ENCODE peak calls at places on chromosomes 7 and 10, in seven cellular contexts. J is GM12865, Q is heart left ventricle, G is fibroblast of pulmonary artery, I is pancreas, V is IMR-90, M is esophagus squamous epithelium. K is an unnamed sample.

GRCh38 chr10:85532821-85533220 is 833.8 kb downstream of the GRID1 start:
- DNase-seq in J (no peak), I (no peak), M (no peak), G (no peak), V (no peak), Q (no peak), K (peak)

GRCh38 chr10:88952647-88953111 is at the start of gene ACTA2:
- DNase-seq in Q (peak), J (no peak), G (peak), I (no peak), V (peak), M (no peak), K (peak)

GRCh38 chr10:2214035-2214434 is 476.7 kb upstream of the ADARB2 start:
- DNase-seq in Q (no peak), J (no peak), V (no peak), I (no peak), G (peak), M (no peak), K (no peak)

GRCh38 chr10:97531401-97531985 is 32.8 kb downstream of the UBTD1 start:
- DNase-seq in G (no peak), I (no peak), V (peak), M (no peak), J (no peak), Q (no peak), K (peak)

GRCh38 chr7:79833616-79834015 is 301.0 kb upstream of the GNAI1 start:
- DNase-seq in V (peak), I (no peak), J (no peak), G (no peak), Q (no peak), M (no peak), K (no peak)

GRCh38 chr10:43689618-43689954 is 40.9 kb upstream of the ZNF32 start:
- DNase-seq in V (no peak), I (peak), G (peak), J (no peak), M (no peak), Q (peak), K (peak)

GRCh38 chr10:51386248-51386885 is 312.1 kb downstream of the PRKG1 start:
- DNase-seq in V (peak), J (no peak), G (no peak), M (no peak), I (no peak), Q (no peak), K (peak)

GRCh38 chr10:116195039-116195438 is 78.0 kb downstream of the GFRA1 start:
- DNase-seq in I (no peak), Q (no peak), G (no peak), J (no peak), M (no peak), V (no peak), K (no peak)

GRCh38 chr10:13472359-13472758 is 56.5 kb downstream of the BEND7 start:
- DNase-seq in J (no peak), V (no peak), I (no peak), Q (no peak), M (no peak), G (no peak), K (no peak)

GRCh38 chr7:128108641-128109423 is 77.6 kb upstream of the LRRC4 start:
- DNase-seq in V (no peak), I (no peak), Q (no peak), G (no peak), M (no peak), J (peak), K (no peak)

GRCh38 chr7:79520543-79520942 is 67.1 kb upstream of the MAGI2 start:
- DNase-seq in J (no peak), Q (no peak), I (no peak), V (peak), G (no peak), M (no peak), K (peak)

GRCh38 chr10:44980309-44981171 is 1.9 kb upstream of the DEPP1 start:
- DNase-seq in M (no peak), I (no peak), G (no peak), Q (no peak), V (no peak), J (peak), K (no peak)

GRCh38 chr7:20865684-20866083 is 79.0 kb upstream of the SP8 start:
- DNase-seq in M (no peak), J (no peak), I (no peak), Q (no peak), V (no peak), G (no peak), K (no peak)

GRCh38 chr10:4260483-4260882 is 475.5 kb upstream of the KLF6 start:
- DNase-seq in J (no peak), Q (no peak), G (peak), I (no peak), V (peak), M (no peak), K (peak)

GRCh38 chr10:69319911-69320316 is 41.6 kb downstream of the HK1 start:
- DNase-seq in Q (no peak), G (no peak), I (no peak), M (no peak), V (no peak), J (peak), K (no peak)

GRCh38 chr10:4981722-4982471 is 18.7 kb downstream of the AKR1C1 start:
- DNase-seq in J (peak), M (no peak), I (peak), G (peak), Q (no peak), V (peak), K (peak)

GRCh38 chr10:49783645-49784044 is 21.5 kb upstream of the OGDHL start:
- DNase-seq in I (no peak), G (no peak), M (no peak), J (no peak), V (no peak), Q (no peak), K (no peak)

DNA sequence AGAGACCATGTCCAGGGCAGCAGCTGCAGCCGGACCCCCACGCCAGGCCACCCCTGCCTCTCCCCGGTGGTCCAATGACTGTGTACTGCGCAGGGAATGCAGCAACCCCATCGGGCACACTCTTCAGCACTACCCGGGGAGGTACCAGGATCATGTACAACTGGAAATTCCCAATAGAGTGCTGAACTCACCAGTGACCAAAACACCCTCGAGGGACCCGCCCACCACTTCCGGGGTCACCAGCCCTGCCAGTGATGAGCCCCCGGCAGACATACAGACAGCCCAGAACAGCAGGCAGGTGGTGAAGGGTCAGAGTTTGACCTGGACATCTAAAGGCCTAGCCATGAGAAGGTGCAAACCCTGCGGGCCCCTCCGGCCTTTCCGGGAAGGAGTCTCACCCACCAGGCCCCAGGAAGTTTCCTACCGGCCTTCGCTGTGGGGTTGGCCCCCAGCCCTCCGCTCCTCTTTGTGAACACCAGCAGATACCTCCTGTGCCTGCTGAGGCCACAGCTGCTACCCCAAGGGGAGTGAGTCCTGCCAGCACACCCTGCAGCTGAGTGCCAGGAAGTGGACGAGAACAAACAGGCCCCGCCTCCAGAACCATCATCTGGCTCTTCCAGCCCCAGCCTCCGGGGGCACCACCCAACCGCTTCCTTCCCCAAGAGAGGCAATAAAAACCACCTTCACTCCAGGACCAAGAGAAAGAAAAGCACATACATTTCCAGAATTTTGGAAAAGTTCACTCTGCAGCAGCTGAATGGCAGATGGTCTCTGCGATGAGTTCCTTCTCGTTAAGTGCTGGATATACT is 5.0 kb upstream of the ANKRD61 start:
- DNase-seq in G (peak), J (peak), M (peak), Q (peak), I (peak), V (peak), K (peak)
- TF ChIP-seq CTCF in G (peak), J (peak), M (peak), Q (no peak), I (no peak), V (peak), K (peak)

GRCh38 chr7:47335071-47335470 is 246.8 kb downstream of the TNS3 start:
- DNase-seq in G (no peak), Q (no peak), V (no peak), J (no peak), I (no peak), M (no peak), K (no peak)

GRCh38 chr7:47336178-47337020 is 245.5 kb downstream of the TNS3 start:
- DNase-seq in Q (peak), J (no peak), I (no peak), M (no peak), G (peak), V (peak), K (peak)

GRCh38 chr7:47337021-47337492 is 244.9 kb downstream of the TNS3 start:
- DNase-seq in I (no peak), Q (no peak), M (no peak), G (no peak), V (no peak), J (no peak), K (no peak)

GRCh38 chr7:47333959-47334358 is 248.0 kb downstream of the TNS3 start:
- DNase-seq in Q (no peak), G (no peak), J (no peak), V (no peak), M (no peak), I (no peak), K (no peak)

GRCh38 chr7:47335557-47336177 is 246.2 kb downstream of the TNS3 start:
- DNase-seq in I (no peak), V (no peak), G (no peak), Q (no peak), J (no peak), M (no peak), K (no peak)
- H3K4me3 ChIP-seq in I (no peak), V (no peak), G (no peak), Q (no peak), J (no peak), M (no peak), K (no peak)

GRCh38 chr10:65614956-65615565 is 1310.8 kb upstream of the LRRTM3 start:
- DNase-seq in M (no peak), Q (no peak), G (no peak), V (no peak), I (no peak), J (no peak), K (no peak)

GRCh38 chr10:65611592-65611991 is 1314.2 kb upstream of the LRRTM3 start:
- DNase-seq in V (peak), J (no peak), G (peak), I (no peak), Q (no peak), M (no peak), K (no peak)
- TF ChIP-seq CTCF in V (no peak), J (no peak), G (no peak), I (no peak), Q (no peak), M (no peak), K (no peak)

DNA sequence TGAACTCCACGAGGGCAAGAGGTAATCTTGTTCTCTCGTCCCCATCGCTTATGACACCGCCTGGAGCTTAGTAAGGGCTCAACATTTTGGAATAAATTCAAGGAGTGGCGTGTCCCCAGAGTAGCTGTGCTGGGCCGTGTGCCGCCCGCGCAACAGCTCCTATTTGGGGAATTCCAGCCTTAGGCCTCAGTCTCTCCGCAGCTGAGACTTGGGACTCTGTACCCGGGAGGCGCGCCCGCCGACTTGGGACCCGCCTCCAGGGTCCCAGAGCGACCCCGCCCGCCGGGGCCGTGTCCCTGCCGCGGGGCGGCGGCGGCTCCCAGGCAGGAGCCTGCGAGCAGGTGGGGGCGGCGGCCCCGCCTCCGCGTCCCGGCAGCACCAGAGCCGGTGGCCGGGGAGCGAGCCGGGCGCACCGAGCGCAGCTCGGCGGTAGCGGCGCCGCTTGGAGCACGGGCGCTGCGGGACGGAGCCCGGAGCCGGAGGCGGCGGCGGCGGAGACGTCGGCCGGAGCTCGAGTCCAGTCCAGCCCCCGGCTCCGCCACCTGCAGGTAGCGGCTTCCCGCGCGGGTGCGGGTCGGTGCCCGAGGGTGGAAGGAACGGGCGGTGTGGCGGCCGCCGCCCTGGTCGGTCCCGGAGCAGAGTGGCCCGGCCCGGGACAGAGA is at the start of gene WIPF3:
- DNase-seq in I (peak), Q (peak), G (no peak), J (no peak), M (no peak), V (no peak), K (no peak)
- H3K4me3 ChIP-seq in I (peak), Q (peak), G (no peak), J (no peak), M (peak), V (no peak), K (no peak)

GRCh38 chr7:83248000-83248399 is 85.3 kb upstream of the PCLO start:
- DNase-seq in V (no peak), Q (no peak), J (no peak), G (no peak), I (no peak), M (no peak), K (no peak)
- TF ChIP-seq CTCF in V (no peak), Q (no peak), J (no peak), G (no peak), I (no peak), M (no peak), K (no peak)

DNA sequence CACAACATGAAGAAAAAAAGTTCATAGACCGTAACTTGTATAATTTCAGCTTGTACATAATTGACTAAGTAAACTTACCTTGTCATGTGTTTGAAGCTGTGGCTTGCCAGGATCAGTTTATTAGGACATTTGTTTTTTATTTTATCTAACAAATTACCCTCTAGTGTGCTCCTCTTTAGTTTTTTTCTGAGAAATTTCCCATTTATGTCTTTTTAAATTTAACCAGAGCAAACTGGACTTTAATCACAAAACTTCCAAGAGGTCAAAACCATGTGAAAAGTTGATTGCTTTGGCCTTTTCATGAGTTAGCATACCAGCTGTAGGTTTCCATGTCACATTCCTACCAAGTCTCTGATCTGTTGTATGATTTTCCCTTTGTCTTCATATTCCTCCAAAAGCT is 42.5 kb downstream of the ZRANB1 start:
- DNase-seq in G (no peak), J (no peak), V (no peak), Q (no peak), M (no peak), I (no peak), K (no peak)
- H3K4me3 ChIP-seq in G (no peak), J (no peak), V (no peak), Q (no peak), M (no peak), I (no peak), K (no peak)

DNA sequence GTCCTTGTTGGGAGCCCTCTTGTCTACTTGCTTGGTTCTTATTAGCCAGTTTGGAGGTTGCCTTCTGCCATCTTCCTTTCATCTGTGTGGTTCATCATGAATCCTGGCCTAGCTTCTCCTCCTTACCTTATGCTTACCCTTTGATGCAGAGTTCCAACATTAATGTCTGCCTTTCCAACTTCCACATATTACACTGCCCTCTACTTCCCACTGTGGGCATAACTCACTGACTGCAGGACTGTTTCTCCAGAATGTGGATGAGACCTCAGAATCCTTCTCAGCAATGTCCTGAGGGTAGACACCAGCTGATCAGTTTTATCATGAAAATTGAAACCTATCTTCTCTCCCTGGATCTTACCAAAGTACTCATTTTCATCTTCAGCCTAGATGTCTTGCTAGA is 491.0 kb downstream of the LRMDA start:
- DNase-seq in G (peak), Q (no peak), J (no peak), I (no peak), M (no peak), V (peak), K (peak)
- TF ChIP-seq CTCF in G (peak), Q (no peak), J (no peak), I (no peak), M (peak), V (no peak), K (peak)

GRCh38 chr10:132990684-132991545 is 48.5 kb upstream of the CFAP46 start:
- DNase-seq in M (no peak), Q (no peak), V (no peak), G (no peak), J (no peak), I (no peak), K (no peak)
- H3K4me3 ChIP-seq in M (no peak), Q (no peak), V (no peak), G (no peak), J (no peak), I (no peak), K (no peak)

GRCh38 chr10:124663766-124664360 is 80.3 kb downstream of the FAM53B start:
- DNase-seq in V (no peak), Q (no peak), G (no peak), M (no peak), I (no peak), J (no peak), K (no peak)

GRCh38 chr10:124665091-124665490 is 79.1 kb downstream of the FAM53B start:
- DNase-seq in Q (no peak), V (no peak), M (no peak), G (no peak), J (no peak), I (no peak), K (no peak)

GRCh38 chr10:124665558-124665957 is 78.6 kb downstream of the FAM53B start:
- DNase-seq in G (no peak), Q (no peak), M (no peak), V (peak), I (no peak), J (no peak), K (no peak)

GRCh38 chr10:124661661-124662180 is 82.5 kb downstream of the FAM53B start:
- DNase-seq in J (no peak), I (no peak), Q (no peak), G (no peak), M (no peak), V (no peak), K (no peak)

GRCh38 chr10:124663228-124663627 is 81.0 kb downstream of the FAM53B start:
- DNase-seq in G (no peak), Q (no peak), M (no peak), I (no peak), J (no peak), V (no peak), K (no peak)
- TF ChIP-seq CTCF in G (no peak), Q (no peak), M (no peak), I (no peak), J (no peak), V (no peak), K (no peak)